ENCODE peak calls at places on chromosomes 1 and 21, in five cellular contexts. S, L, N, T and D are unnamed samples.

GRCh38 chr21:17730782-17731181 is 88.4 kb downstream of the C21orf91 start:
- DNase-seq in S (no peak), L (no peak), N (peak; percentile 7), T (no peak), D (no peak)

GRCh38 chr1:56525463-56526155 is 53.8 kb downstream of the PLPP3 start:
- DNase-seq in S (no peak), L (no peak), N (no peak), T (no peak), D (peak; percentile 14)

GRCh38 chr1:184485731-184486723 is 99.2 kb downstream of the C1orf21 start:
- DNase-seq in S (no peak), L (no peak), N (no peak), T (no peak), D (no peak)

GRCh38 chr1:166470057-166470456 is 303.3 kb upstream of the FAM78B start:
- DNase-seq in S (no peak), L (no peak), N (no peak), T (no peak), D (no peak)

GRCh38 chr21:46054031-46054430 is 43.9 kb upstream of the COL6A2 start:
- DNase-seq in S (no peak), L (no peak), N (no peak), T (no peak), D (no peak)

GRCh38 chr1:41918450-41919043 is at the start of gene HIVEP3:
- DNase-seq in S (peak; percentile 37), L (peak; percentile 37), N (peak; percentile 26), T (peak; percentile 66), D (no peak)

GRCh38 chr1:155158991-155159390 is 14.1 kb downstream of the KRTCAP2 start:
- DNase-seq in S (no peak), L (no peak), N (no peak), T (no peak), D (no peak)

GRCh38 chr1:1730870-1731269 is 6.7 kb upstream of the CDK11A start:
- DNase-seq in S (no peak), L (no peak), N (no peak), T (no peak), D (no peak)

GRCh38 chr1:10785855-10786638 is 10.4 kb downstream of the CASZ1 start:
- DNase-seq in S (peak; percentile 35), L (no peak), N (no peak), T (no peak), D (no peak)

GRCh38 chr1:234896477-234897364 is 231.9 kb downstream of the TOMM20 start:
- DNase-seq in S (no peak), L (no peak), N (no peak), T (no peak), D (no peak)

GRCh38 chr1:112706505-112707216 is at the start of gene RHOC:
- DNase-seq in S (peak; percentile 89), L (peak; percentile 83), N (no peak), T (peak; percentile 56), D (no peak)

DNA sequence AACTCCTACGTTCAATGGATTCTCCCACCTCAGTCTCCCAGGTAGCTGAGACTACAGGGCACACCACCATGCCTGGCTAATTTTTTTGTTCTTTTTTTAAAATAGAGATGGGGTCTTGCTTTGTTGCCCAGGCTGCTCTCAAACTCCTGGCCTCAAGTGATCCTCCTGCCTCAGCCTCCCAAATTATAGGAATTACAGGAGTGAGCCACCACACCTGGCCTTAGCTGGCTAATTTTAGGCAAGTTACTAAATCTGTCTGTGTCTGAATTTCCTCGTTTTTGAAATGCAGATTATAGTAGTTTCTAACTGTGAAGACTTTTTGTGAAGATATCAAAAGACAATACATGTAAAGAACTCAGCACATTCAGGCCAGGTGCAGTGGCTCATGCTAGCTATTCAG is 13.7 kb downstream of the ACBD6 start:
- DNase-seq in S (no peak), L (no peak), N (no peak), T (no peak), D (no peak)
- H3K4me1 ChIP-seq in S (no peaks in the 10 kb centered on the region), L (no peaks in the 10 kb centered on the region), N (no peaks in the 10 kb centered on the region), T (peaks cover 6% of the 10 kb centered on the region), D (no peaks in the 10 kb centered on the region)

GRCh38 chr1:18936814-18937481 is 19.5 kb downstream of the IFFO2 start:
- DNase-seq in S (no peak), L (no peak), N (no peak), T (no peak), D (no peak)
- H3K4me1 ChIP-seq in S (peaks cover 18% of the 10 kb centered on the region), L (peaks cover 9% of the 10 kb centered on the region), N (peaks cover 8% of the 10 kb centered on the region), T (peaks cover 78% of the 10 kb centered on the region), D (peaks cover 54% of the 10 kb centered on the region)

GRCh38 chr1:228082260-228082974 is at the start of gene ARF1:
- DNase-seq in S (peak; percentile 97), L (peak; percentile 90), N (peak; percentile 94), T (peak; percentile 94), D (peak; percentile 54)
- H3K4me1 ChIP-seq in S (peaks cover 39% of the 10 kb centered on the region), L (peaks cover 23% of the 10 kb centered on the region), N (peaks cover 40% of the 10 kb centered on the region), T (peaks cover 38% of the 10 kb centered on the region), D (peaks cover 58% of the 10 kb centered on the region)

DNA sequence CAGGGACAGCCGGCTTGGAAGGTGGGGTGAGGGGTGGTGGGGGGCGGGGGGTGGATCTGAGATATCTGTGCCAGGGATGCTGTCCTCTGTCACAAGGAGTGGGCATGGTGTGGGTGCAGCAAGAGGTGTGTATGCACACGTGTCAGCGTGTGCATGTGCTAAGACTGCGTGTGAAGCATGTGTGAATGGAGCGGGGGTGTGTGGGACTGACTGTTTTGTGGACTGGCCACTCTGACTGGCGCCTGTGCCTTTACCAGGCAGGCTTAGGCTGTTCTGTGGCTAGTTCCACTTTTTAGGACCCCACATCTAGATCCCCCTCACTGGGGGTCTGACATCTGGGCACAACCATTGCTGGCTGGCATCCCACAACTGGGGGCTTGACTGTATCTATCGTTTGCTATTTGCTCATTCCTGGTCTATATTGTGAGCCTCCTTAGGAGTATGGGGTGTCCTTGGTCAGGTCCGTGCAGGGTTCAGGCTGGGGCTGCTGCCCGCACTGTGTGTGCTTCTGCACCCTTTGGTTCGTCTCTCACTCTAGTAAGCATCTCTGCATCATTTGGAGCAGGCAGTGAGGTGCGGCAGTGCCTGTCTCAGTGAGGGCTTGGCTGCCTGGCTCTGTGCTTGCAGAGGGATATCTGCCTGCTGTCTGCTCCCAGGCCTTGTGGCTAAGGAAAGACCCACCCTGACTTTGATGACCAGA is 1.9 kb downstream of the AMPD2 start:
- DNase-seq in S (no peak), L (no peak), N (no peak), T (no peak), D (no peak)
- H3K4me1 ChIP-seq in S (no peaks in the 10 kb centered on the region), L (peaks cover 10% of the 10 kb centered on the region), N (peaks cover 42% of the 10 kb centered on the region), T (peaks cover 31% of the 10 kb centered on the region), D (peaks cover 85% of the 10 kb centered on the region)

DNA sequence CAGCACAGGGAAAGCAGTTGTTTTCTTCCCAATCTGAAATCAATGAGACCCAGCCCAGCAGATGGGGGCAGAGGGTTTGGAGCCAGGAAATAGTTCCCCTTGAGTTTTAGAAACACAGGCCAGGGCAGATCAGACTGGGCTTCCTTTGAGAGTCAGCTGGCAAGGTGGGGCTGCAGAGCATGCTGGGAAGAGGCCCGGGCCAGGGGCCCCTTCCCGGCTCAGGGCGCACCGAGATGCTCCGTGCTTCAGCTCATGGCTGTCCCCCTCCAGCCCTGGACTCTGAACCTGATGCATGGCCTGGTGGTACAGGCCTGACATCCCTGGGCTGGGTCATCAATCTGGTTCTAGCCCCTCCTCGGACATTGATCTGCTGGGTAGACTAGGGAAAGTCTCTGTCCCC is 65.0 kb upstream of the RUNX3 start:
- DNase-seq in S (no peak), L (no peak), N (no peak), T (no peak), D (no peak)
- H3K4me1 ChIP-seq in S (no peaks in the 10 kb centered on the region), L (no peaks in the 10 kb centered on the region), N (no peaks in the 10 kb centered on the region), T (no peaks in the 10 kb centered on the region), D (no peaks in the 10 kb centered on the region)

GRCh38 chr21:29184047-29184446 is 53.6 kb downstream of the MAP3K7CL start:
- DNase-seq in S (no peak), L (no peak), N (no peak), T (no peak), D (no peak)

GRCh38 chr21:29186246-29186645 is 55.8 kb downstream of the MAP3K7CL start:
- DNase-seq in S (no peak), L (no peak), N (no peak), T (no peak), D (no peak)

GRCh38 chr21:29187939-29188338 is 57.5 kb downstream of the MAP3K7CL start:
- DNase-seq in S (no peak), L (no peak), N (peak; percentile 96), T (no peak), D (no peak)

GRCh38 chr21:29185172-29185571 is 54.7 kb downstream of the MAP3K7CL start:
- DNase-seq in S (no peak), L (no peak), N (no peak), T (no peak), D (no peak)

DNA sequence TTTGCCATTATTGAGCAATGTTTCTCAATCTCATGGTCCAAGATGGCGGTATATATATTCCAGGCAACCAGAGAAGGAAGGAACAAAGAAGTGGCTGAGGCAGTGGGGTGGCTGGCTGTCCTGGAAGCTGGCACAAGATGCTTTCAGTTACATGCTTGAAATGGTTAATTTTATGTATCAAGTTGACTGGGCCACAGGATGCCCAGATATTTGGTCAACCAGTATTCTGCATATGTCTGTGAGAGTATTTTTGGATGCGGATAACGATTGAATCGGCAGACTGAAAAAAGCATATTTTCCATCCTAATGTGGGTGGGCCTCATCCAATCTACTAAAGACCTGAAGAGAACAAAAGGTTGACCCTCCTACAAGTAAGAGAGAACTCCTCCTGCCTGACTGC is 55.2 kb downstream of the MAP3K7CL start:
- DNase-seq in S (no peak), L (no peak), N (no peak), T (no peak), D (no peak)
- H3K4me1 ChIP-seq in S (peaks cover 5% of the 10 kb centered on the region), L (no peaks in the 10 kb centered on the region), N (peaks cover 45% of the 10 kb centered on the region), T (peaks cover 51% of the 10 kb centered on the region), D (peaks cover 24% of the 10 kb centered on the region)